ENCODE peak calls at places on chromosomes 16 and 17, in six cellular contexts. U, O, P, I, Y and T are unnamed samples.

GRCh38 chr17:75843577-75844529 is at the start of gene UNC13D:
- DNase-seq in U (peak; percentile 61), O (peak; percentile 76), P (peak; percentile 66), I (no peak), Y (peak; percentile 55), T (no peak)

GRCh38 chr17:28370035-28370743 is at the start of gene VTN:
- DNase-seq in U (no peak), O (peak; percentile 98), P (no peak), I (peak; percentile 78), Y (no peak), T (no peak)

GRCh38 chr16:66115373-66115772 is 251.1 kb upstream of the CDH5 start:
- DNase-seq in U (no peak), O (no peak), P (no peak), I (no peak), Y (no peak), T (no peak)

GRCh38 chr17:43524945-43525575 is 21.1 kb downstream of the ETV4 start:
- DNase-seq in U (no peak), O (no peak), P (no peak), I (no peak), Y (no peak), T (no peak)

GRCh38 chr17:50689251-50689650 is 18.5 kb downstream of the ANKRD40 start:
- DNase-seq in U (no peak), O (no peak), P (no peak), I (no peak), Y (no peak), T (no peak)

GRCh38 chr17:1275962-1276736 is 3.3 kb upstream of the TRARG1 start:
- DNase-seq in U (peak; percentile 46), O (peak; percentile 29), P (peak; percentile 79), I (peak; percentile 79), Y (peak; percentile 71), T (peak; percentile 72)

GRCh38 chr17:64461788-64462187 is 12.9 kb downstream of the MILR1 start:
- DNase-seq in U (no peak), O (no peak), P (no peak), I (no peak), Y (no peak), T (no peak)

GRCh38 chr17:7445011-7445927 is at the start of gene CHRNB1:
- DNase-seq in U (peak; percentile 91), O (peak; percentile 85), P (peak; percentile 77), I (peak; percentile 71), Y (peak; percentile 91), T (no peak)

GRCh38 chr16:84905965-84906460 is 86.2 kb downstream of the CRISPLD2 start:
- DNase-seq in U (no peak), O (no peak), P (no peak), I (no peak), Y (no peak), T (no peak)

GRCh38 chr17:36736201-36737156 is 135.1 kb downstream of the MRM1 start:
- DNase-seq in U (no peak), O (no peak), P (no peak), I (no peak), Y (no peak), T (no peak)

GRCh38 chr17:4598776-4599504 is 14.6 kb downstream of the SMTNL2 start:
- DNase-seq in U (peak; percentile 93), O (no peak), P (peak; percentile 88), I (no peak), Y (peak; percentile 26), T (no peak)

GRCh38 chr17:78315355-78316114 is 44.3 kb downstream of the SOCS3 start:
- DNase-seq in U (peak; percentile 70), O (peak; percentile 45), P (peak; percentile 93), I (peak; percentile 99), Y (peak; percentile 83), T (peak; percentile 86)

GRCh38 chr16:49497466-49497865 is 123.9 kb downstream of the C16orf78 start:
- DNase-seq in U (no peak), O (no peak), P (no peak), I (no peak), Y (no peak), T (no peak)

GRCh38 chr16:88685156-88686061 is 898 bp downstream of the SNAI3 start:
- DNase-seq in U (no peak), O (no peak), P (no peak), I (peak; percentile 84), Y (peak; percentile 50), T (no peak)

GRCh38 chr16:47888734-47889133 is 267.1 kb downstream of the ABCC12 start:
- DNase-seq in U (no peak), O (no peak), P (no peak), I (no peak), Y (no peak), T (no peak)

GRCh38 chr17:28482551-28483199 is 9.2 kb downstream of the SLC13A2 start:
- DNase-seq in U (no peak), O (no peak), P (no peak), I (no peak), Y (peak; percentile 87), T (no peak)

GRCh38 chr16:2143874-2144485 is 4.4 kb upstream of the RAB26 start:
- DNase-seq in U (no peak), O (no peak), P (no peak), I (no peak), Y (no peak), T (no peak)

GRCh38 chr17:39727556-39727955 is 2.8 kb downstream of the MIEN1 start:
- DNase-seq in U (no peak), O (no peak), P (no peak), I (no peak), Y (no peak), T (no peak)

GRCh38 chr16:72099377-72099818 is 5.8 kb downstream of the DHX38 start:
- DNase-seq in U (peak; percentile 36), O (peak; percentile 81), P (no peak), I (peak; percentile 87), Y (peak; percentile 27), T (peak; percentile 57)

GRCh38 chr17:60230358-60230757 is 80.6 kb downstream of the CA4 start:
- DNase-seq in U (no peak), O (no peak), P (no peak), I (no peak), Y (no peak), T (no peak)

GRCh38 chr17:27861979-27862378 is 31.2 kb downstream of the LYRM9 start:
- DNase-seq in U (no peak), O (peak; percentile 43), P (no peak), I (no peak), Y (peak; percentile 51), T (no peak)

GRCh38 chr17:77634710-77635109 is 323.8 kb upstream of the TNRC6C start:
- DNase-seq in U (no peak), O (no peak), P (no peak), I (no peak), Y (peak; percentile 20), T (no peak)

GRCh38 chr16:82633964-82634600 is 7.3 kb downstream of the CDH13 start:
- DNase-seq in U (peak; percentile 75), O (no peak), P (peak; percentile 41), I (no peak), Y (peak; percentile 28), T (no peak)

DNA sequence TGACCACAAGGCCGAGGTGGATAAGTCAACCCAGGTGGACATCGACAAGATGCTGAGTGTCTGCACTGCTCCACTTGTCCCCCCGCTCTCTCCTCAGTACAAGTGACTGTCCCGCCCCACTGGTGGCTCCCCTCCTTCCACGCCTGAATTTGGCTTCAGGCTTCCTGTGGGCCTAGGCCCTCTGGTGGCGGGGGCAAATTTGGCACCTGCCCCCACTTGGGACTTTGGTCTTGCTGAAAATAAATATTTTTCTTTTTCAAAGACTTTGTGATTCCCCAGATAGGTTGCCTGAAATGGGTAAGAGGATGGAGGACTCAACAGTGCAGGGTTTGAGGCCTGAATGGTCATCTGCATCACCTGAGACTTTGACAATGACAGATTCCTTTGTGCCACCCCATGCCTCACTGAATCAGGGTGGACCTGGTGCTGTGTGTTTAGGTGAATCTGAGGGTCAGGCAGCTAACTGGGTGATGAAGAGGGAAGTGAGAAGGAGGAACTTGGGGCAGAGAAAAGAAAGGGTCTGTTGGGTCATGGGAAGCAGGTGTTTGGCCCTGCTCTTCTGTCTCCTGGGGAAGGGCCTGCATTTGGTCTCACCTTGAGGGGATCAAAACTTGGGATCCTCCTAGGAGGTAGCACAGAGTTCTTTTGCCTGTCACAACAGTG is 2.0 kb downstream of the C16orf86 start:
- DNase-seq in U (no peak), O (no peak), P (no peak), I (no peak), Y (no peak), T (no peak)
- H3K27ac ChIP-seq in U (peak overlapping the region; percentile 86), O (peak overlapping the region; percentile 21), P (peak overlapping the region; percentile 91), I (no peak overlapping the region), Y (peak overlapping the region; percentile 86), T (peak overlapping the region; percentile 95)

DNA sequence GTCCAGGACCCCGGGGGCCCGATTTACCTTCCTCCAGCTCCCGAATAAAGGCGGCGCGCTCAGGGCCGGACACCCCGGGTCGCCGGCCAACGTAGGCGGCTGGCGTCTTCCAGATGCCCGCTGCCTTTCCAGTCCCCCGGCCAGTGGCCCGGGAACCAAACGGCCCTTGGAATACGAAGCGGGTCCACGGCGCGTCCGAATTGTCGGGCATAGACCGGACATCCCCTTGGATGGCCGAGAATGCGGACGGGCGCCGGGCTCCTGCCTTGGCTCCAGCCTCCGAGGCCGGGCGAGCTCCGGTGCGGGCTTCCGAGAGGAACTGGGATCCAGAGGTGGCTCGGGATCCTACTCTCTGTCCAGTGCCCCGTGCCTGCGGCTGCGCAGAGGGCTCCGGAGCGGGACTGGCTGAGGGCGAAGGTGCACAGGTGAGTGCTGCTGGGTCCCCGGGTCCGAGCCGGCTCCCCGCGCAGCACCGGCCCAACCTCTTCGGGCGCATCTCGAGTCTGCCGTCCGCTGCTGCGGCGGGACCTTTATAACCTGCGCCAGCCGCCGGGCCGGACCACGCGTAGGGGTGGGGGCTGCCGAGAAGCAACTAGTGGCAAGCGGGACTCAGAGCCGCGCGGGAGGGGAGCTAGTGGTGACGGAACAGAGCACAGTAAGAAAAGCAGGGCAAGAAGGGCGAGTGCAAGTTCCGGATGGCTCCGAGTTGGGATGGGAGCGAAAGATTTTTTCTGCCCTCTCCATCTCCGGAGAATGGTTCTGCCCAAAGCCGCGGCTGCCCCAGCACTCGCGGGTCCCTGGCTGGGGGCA is at the start of gene HAP1:
- DNase-seq in U (no peak), O (no peak), P (no peak), I (peak; percentile 84), Y (no peak), T (no peak)
- TF ChIP-seq POLR2A in U (peak; percentile 10), O (peak; percentile 90), P (no peak), I (peak; percentile 100), Y (peak; percentile 47), T (no peak)

GRCh38 chr17:49217651-49218413 is 7.3 kb downstream of the ABI3 start:
- DNase-seq in U (peak; percentile 50), O (no peak), P (peak; percentile 75), I (no peak), Y (peak; percentile 66), T (no peak)

GRCh38 chr17:49216482-49216881 is 6.0 kb downstream of the ABI3 start:
- DNase-seq in U (no peak), O (no peak), P (no peak), I (no peak), Y (no peak), T (no peak)

GRCh38 chr17:49218941-49219913 is 8.7 kb downstream of the ABI3 start:
- DNase-seq in U (no peak), O (no peak), P (no peak), I (no peak), Y (peak; percentile 56), T (no peak)

GRCh38 chr17:49214665-49215360 is 4.3 kb downstream of the ABI3 start:
- DNase-seq in U (no peak), O (no peak), P (no peak), I (no peak), Y (no peak), T (peak; percentile 27)

GRCh38 chr17:49216953-49217650 is 6.6 kb downstream of the ABI3 start:
- DNase-seq in U (peak; percentile 41), O (no peak), P (peak; percentile 77), I (no peak), Y (peak; percentile 71), T (peak; percentile 30)
- H3K27ac ChIP-seq in U (peak overlapping the region; percentile 13), O (no peak overlapping the region), P (peak overlapping the region; percentile 34), I (no peak overlapping the region), Y (peak overlapping the region; percentile 59), T (peak overlapping the region; percentile 29)

GRCh38 chr17:80850109-80850508 is 141.5 kb upstream of the CHMP6 start:
- DNase-seq in U (peak; percentile 3), O (no peak), P (peak; percentile 41), I (no peak), Y (no peak), T (no peak)
- TF ChIP-seq POLR2A in U (no peak), O (no peak), P (no peak), I (no peak), Y (no peak), T (no peak)